ENCODE peak calls at places on chromosomes 3 and 15, in ten cellular contexts. E is B cell; F is HFFc6; T is Daoy; M is NCI-H187 treated with DMSO at 0.1 percent for 48 hours; D is NCI-H1436; L is heart left ventricle; S is stimulated activated CD8-positive, alpha-beta memory T cell treated with anti-CD3 and anti-CD28 coated beads, Interleukin-7, amount 100 ng/mL, for 1 hour; U is tibial nerve; H is right atrium auricular region. G is an unnamed sample.

GRCh38 chr3:15205934-15206661 is at the start of gene CAPN7:
- DNase-seq in E (peak), F (peak), T (peak), M (no peak), D (no peak), L (peak), S (peak), U (peak), H (peak), G (peak)

GRCh38 chr3:157109267-157110141 is 50.4 kb downstream of the CCNL1 start:
- DNase-seq in E (no peak), F (no peak), T (no peak), M (no peak), D (no peak), L (peak), S (no peak), U (no peak), H (no peak), G (no peak)

GRCh38 chr3:185824051-185824466 is 783 bp downstream of the IGF2BP2 start:
- DNase-seq in E (no peak), F (no peak), T (peak), M (no peak), D (no peak), L (peak), S (no peak), U (no peak), H (no peak), G (no peak)

GRCh38 chr15:70045045-70045444 is 52.7 kb downstream of the TLE3 start:
- DNase-seq in E (no peak), F (peak), T (peak), M (no peak), D (no peak), L (no peak), S (no peak), U (no peak), H (no peak), G (no peak)

GRCh38 chr3:50211930-50212329 is 6.9 kb downstream of the SLC38A3 start:
- DNase-seq in E (no peak), F (no peak), T (no peak), M (no peak), D (no peak), L (no peak), S (no peak), U (no peak), H (no peak), G (no peak)

GRCh38 chr15:39586387-39587171 is 5.7 kb downstream of the THBS1 start:
- DNase-seq in E (no peak), F (peak), T (peak), M (no peak), D (no peak), L (no peak), S (no peak), U (peak), H (no peak), G (no peak)

GRCh38 chr3:9231006-9231405 is 18.4 kb downstream of the SRGAP3 start:
- DNase-seq in E (no peak), F (no peak), T (no peak), M (no peak), D (no peak), L (no peak), S (no peak), U (no peak), H (no peak), G (no peak)

GRCh38 chr15:26662226-26662750 is 110.6 kb downstream of the GABRB3 start:
- DNase-seq in E (no peak), F (no peak), T (no peak), M (no peak), D (no peak), L (no peak), S (no peak), U (no peak), H (no peak), G (no peak)

GRCh38 chr3:187783098-187783497 is 37.8 kb upstream of the BCL6 start:
- DNase-seq in E (no peak), F (peak), T (peak), M (no peak), D (no peak), L (peak), S (no peak), U (no peak), H (no peak), G (no peak)

GRCh38 chr15:40891810-40892448 is 2.3 kb upstream of the VPS18 start:
- DNase-seq in E (peak), F (peak), T (peak), M (no peak), D (peak), L (no peak), S (no peak), U (no peak), H (no peak), G (no peak)

GRCh38 chr3:74613566-74613965 is 893 bp downstream of the CNTN3 start:
- DNase-seq in E (no peak), F (no peak), T (no peak), M (no peak), D (no peak), L (no peak), S (no peak), U (no peak), H (no peak), G (no peak)

GRCh38 chr3:81758275-81758674 is 3.2 kb downstream of the GBE1 start:
- DNase-seq in E (no peak), F (peak), T (peak), M (no peak), D (no peak), L (no peak), S (no peak), U (no peak), H (no peak), G (peak)

GRCh38 chr15:101466188-101466587 is 23.3 kb downstream of the PCSK6 start:
- DNase-seq in E (no peak), F (no peak), T (no peak), M (no peak), D (no peak), L (no peak), S (no peak), U (no peak), H (no peak), G (no peak)

GRCh38 chr15:70182858-70183695 is 85.4 kb upstream of the TLE3 start:
- DNase-seq in E (no peak), F (no peak), T (no peak), M (no peak), D (no peak), L (no peak), S (no peak), U (no peak), H (no peak), G (no peak)

GRCh38 chr15:67587754-67588153 is 45.3 kb downstream of the MAP2K5 start:
- DNase-seq in E (no peak), F (no peak), T (no peak), M (no peak), D (no peak), L (no peak), S (no peak), U (no peak), H (no peak), G (no peak)

GRCh38 chr3:98651766-98652077 is 58.3 kb upstream of the CPOX start:
- DNase-seq in E (no peak), F (no peak), T (no peak), M (no peak), D (no peak), L (no peak), S (no peak), U (no peak), H (no peak), G (no peak)

GRCh38 chr3:56758539-56758981 is 43.2 kb downstream of the ARHGEF3 start:
- DNase-seq in E (peak), F (peak), T (peak), M (no peak), D (no peak), L (no peak), S (no peak), U (no peak), H (no peak), G (no peak)

GRCh38 chr3:55461896-55462295 is 25.2 kb downstream of the WNT5A start:
- DNase-seq in E (no peak), F (peak), T (peak), M (no peak), D (no peak), L (no peak), S (no peak), U (no peak), H (peak), G (no peak)

GRCh38 chr3:5709704-5710103 is 522.2 kb downstream of the EDEM1 start:
- DNase-seq in E (no peak), F (no peak), T (no peak), M (no peak), D (no peak), L (no peak), S (no peak), U (no peak), H (no peak), G (no peak)

GRCh38 chr15:84961707-84962106 is 19.9 kb upstream of the PDE8A start:
- DNase-seq in E (no peak), F (no peak), T (no peak), M (no peak), D (no peak), L (no peak), S (no peak), U (no peak), H (no peak), G (no peak)

GRCh38 chr3:184993394-184993793 is 159.5 kb downstream of the C3orf70 start:
- DNase-seq in E (no peak), F (no peak), T (no peak), M (no peak), D (no peak), L (no peak), S (no peak), U (no peak), H (no peak), G (no peak)

GRCh38 chr15:48090115-48090514 is 30.7 kb upstream of the SLC24A5 start:
- DNase-seq in E (no peak), F (no peak), T (no peak), M (no peak), D (no peak), L (no peak), S (no peak), U (no peak), H (no peak), G (no peak)

GRCh38 chr3:79066481-79066880 is 701.3 kb downstream of the ROBO1 start:
- DNase-seq in E (no peak), F (no peak), T (no peak), M (no peak), D (no peak), L (no peak), S (no peak), U (no peak), H (no peak), G (no peak)

GRCh38 chr15:70347766-70348558 is 250.2 kb upstream of the TLE3 start:
- DNase-seq in E (no peak), F (no peak), T (no peak), M (peak), D (peak), L (no peak), S (no peak), U (peak), H (no peak), G (no peak)